ENCODE peak calls at places on chromosome X, in ten cellular contexts. Y is uterus, G is IMR-90, P is spleen, A is A549, K is right lobe of liver, X is upper lobe of left lung, H is body of pancreas, F is K562, T is heart left ventricle. I is an unnamed sample.

GRCh38 chrX:103157511-103158316 is 57.2 kb upstream of the BEX4 start:
- DNase-seq in G (peak; percentile 27), F (peak; percentile 35), X (no peak), A (peak; percentile 23), T (no peak), Y (no peak), K (no peak), P (no peak), H (peak; percentile 17), I (no peak)

GRCh38 chrX:103498786-103499185 is 20.5 kb downstream of the RAB40A start:
- DNase-seq in P (no peak), T (no peak), Y (no peak), A (no peak), X (no peak), H (no peak), F (no peak), K (no peak), G (no peak), I (no peak)

GRCh38 chrX:46597208-46597607 is 23.6 kb downstream of the CHST7 start:
- DNase-seq in F (no peak), G (no peak), X (no peak), H (no peak), A (no peak), Y (no peak), K (no peak), P (no peak), T (no peak), I (no peak)

GRCh38 chrX:10327651-10328050 is 170.9 kb downstream of the CLCN4 start:
- DNase-seq in T (no peak), Y (no peak), X (no peak), H (no peak), G (peak; percentile 5), P (no peak), K (no peak), F (no peak), A (peak; percentile 66), I (no peak)

GRCh38 chrX:47619486-47620302 is at the start of gene SYN1:
- DNase-seq in K (peak; percentile 80), Y (peak; percentile 79), T (peak; percentile 85), X (peak; percentile 95), H (peak; percentile 87), A (peak; percentile 76), P (peak; percentile 93), G (peak; percentile 74), F (peak; percentile 94), I (peak; percentile 51)

GRCh38 chrX:10939384-10939783 is 171.7 kb upstream of the HCCS start:
- DNase-seq in T (no peak), G (peak; percentile 16), F (no peak), A (peak; percentile 4), X (no peak), H (no peak), P (no peak), K (no peak), Y (no peak), I (no peak)

GRCh38 chrX:115372026-115372610 is 82.6 kb downstream of the LUZP4 start:
- DNase-seq in Y (no peak), X (no peak), H (no peak), F (no peak), A (peak; percentile 77), K (no peak), T (no peak), G (peak; percentile 79), P (no peak), I (no peak)

GRCh38 chrX:72467171-72467570 is 105.5 kb downstream of the HDAC8 start:
- DNase-seq in T (no peak), Y (no peak), G (no peak), A (no peak), X (no peak), K (no peak), P (no peak), F (no peak), H (no peak), I (no peak)

GRCh38 chrX:44244008-44244407 is 99.5 kb downstream of the EFHC2 start:
- DNase-seq in Y (no peak), T (no peak), K (no peak), X (no peak), P (no peak), A (peak; percentile 35), F (peak; percentile 13), H (peak; percentile 6), G (peak; percentile 29), I (no peak)

GRCh38 chrX:103730746-103731508 is 20.2 kb downstream of the TMEM31 start:
- DNase-seq in H (peak; percentile 2), A (no peak), X (no peak), G (peak; percentile 86), T (peak; percentile 61), Y (no peak), F (no peak), K (no peak), P (no peak), I (peak; percentile 13)

GRCh38 chrX:53084043-53084570 is 1.9 kb downstream of the TSPYL2 start:
- DNase-seq in K (no peak), G (peak; percentile 36), F (no peak), H (no peak), A (no peak), T (no peak), P (no peak), X (no peak), Y (no peak), I (no peak)

GRCh38 chrX:24380273-24381036 is 20.0 kb downstream of the SUPT20HL1 start:
- DNase-seq in G (no peak), X (no peak), Y (no peak), P (no peak), F (no peak), H (peak; percentile 77), A (no peak), K (no peak), T (no peak), I (peak; percentile 20)

GRCh38 chrX:150582338-150582948 is 14.0 kb downstream of the MTM1 start:
- DNase-seq in F (no peak), G (no peak), H (no peak), P (no peak), X (no peak), K (no peak), T (no peak), Y (no peak), A (no peak), I (no peak)

GRCh38 chrX:10615931-10616780 is 4.2 kb downstream of the MID1 start:
- DNase-seq in T (peak; percentile 35), P (no peak), H (peak; percentile 49), X (no peak), A (peak; percentile 73), K (no peak), F (peak; percentile 25), G (peak; percentile 58), Y (peak; percentile 24), I (peak; percentile 47)

GRCh38 chrX:39855748-39856129 is 242.0 kb downstream of the BCOR start:
- DNase-seq in F (peak; percentile 79), X (no peak), Y (no peak), K (no peak), G (peak; percentile 43), T (no peak), A (peak; percentile 12), P (no peak), H (no peak), I (no peak)

GRCh38 chrX:84197550-84197949 is 9.6 kb upstream of the RPS6KA6 start:
- DNase-seq in P (no peak), T (no peak), A (no peak), Y (no peak), F (no peak), G (no peak), H (no peak), X (no peak), K (no peak), I (no peak)

GRCh38 chrX:114841051-114841450 is 176.4 kb downstream of the IL13RA2 start:
- DNase-seq in A (no peak), X (no peak), F (no peak), P (no peak), Y (no peak), T (no peak), K (no peak), H (no peak), G (peak; percentile 0), I (no peak)

DNA sequence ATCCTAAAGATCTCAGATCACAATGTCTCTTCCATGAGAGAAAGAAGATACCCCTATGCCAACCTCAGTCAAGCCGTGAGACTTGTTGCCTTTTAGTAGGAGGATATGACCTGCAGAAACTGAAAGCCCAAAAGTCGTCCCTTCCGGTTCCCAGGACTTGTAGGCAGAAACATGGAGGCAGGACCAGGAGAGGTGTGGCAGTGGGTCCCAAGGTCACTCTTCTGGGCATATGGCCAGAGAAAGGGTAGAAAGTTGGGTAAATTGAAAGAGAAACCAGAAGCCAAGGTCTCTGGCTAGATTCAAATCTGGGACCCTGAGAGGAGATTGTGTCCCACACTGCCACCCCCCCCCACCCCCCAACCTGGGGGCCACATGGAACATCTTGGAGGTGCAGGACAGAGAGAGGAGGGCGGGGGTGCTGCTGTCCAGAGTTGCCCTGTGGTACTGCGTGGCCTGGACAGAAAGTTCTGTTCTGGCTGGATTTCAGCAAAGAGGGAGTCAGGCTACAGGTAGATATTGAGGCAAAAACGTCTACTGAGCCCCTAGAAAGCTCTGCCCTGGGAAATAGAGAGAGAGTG is 55.4 kb downstream of the DDX3X start:
- DNase-seq in K (peak; percentile 68), A (peak; percentile 34), P (no peak), G (no peak), Y (no peak), H (peak; percentile 32), F (no peak), T (no peak), X (no peak), I (no peak)
- TF ChIP-seq POLR2A in K (peak; percentile 60), A (no peak), P (no peak), G (no peak), Y (no peak), H (no peak), F (no peak), T (no peak), X (no peak), I (no peak)

GRCh38 chrX:82666355-82666754 is 841.7 kb upstream of the POU3F4 start:
- DNase-seq in Y (no peak), T (no peak), H (no peak), F (no peak), G (no peak), A (peak; percentile 3), K (no peak), P (no peak), X (no peak), I (no peak)
- TF ChIP-seq CTCF in Y (no peak), T (no peak), H (no peak), F (no peak), G (no peak), A (no peak), K (no peak), P (no peak), X (no peak), I (no peak)

DNA sequence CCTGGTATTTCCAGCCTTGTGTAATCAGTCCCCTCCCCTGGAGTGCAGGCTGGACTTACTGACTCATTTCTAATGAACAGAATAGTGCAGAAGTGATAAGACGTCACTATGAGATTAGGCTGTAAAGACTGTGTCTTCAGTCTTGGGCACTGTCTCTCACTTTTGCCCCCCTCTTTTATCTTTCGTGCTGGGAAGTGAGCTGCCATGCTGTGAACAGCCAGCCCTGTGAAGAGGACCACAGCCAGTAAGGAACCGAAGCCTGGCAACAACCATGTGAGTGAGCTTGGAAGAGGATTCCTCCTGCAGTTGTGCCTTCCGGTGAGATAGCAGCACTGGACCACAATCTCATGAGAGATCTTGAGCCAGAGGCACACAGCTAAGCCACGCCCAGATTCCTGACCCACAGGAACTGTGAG is 67.5 kb upstream of the GPR34 start:
- DNase-seq in X (no peak), G (peak; percentile 62), F (peak; percentile 33), K (no peak), T (no peak), A (peak; percentile 73), P (no peak), H (no peak), Y (no peak), I (no peak)
- H3K27ac ChIP-seq in X (no peak overlapping the region), G (no peak overlapping the region), F (peak overlapping the region; percentile 58), K (no peak overlapping the region), T (no peak overlapping the region), A (peak overlapping the region; percentile 69), P (no peak overlapping the region), H (no peak overlapping the region), Y (no peak overlapping the region), I (no peak overlapping the region)

GRCh38 chrX:1537031-1537715 is at the start of gene P2RY8:
- DNase-seq in A (peak; percentile 64), H (peak; percentile 85), K (peak; percentile 74), Y (peak; percentile 19), P (peak; percentile 95), F (no peak), X (peak; percentile 87), G (no peak), T (peak; percentile 49), I (peak; percentile 80)
- TF ChIP-seq POLR2A in A (no peak), H (peak; percentile 51), K (no peak), Y (no peak), P (peak; percentile 50), F (no peak), X (no peak), G (no peak), T (no peak), I (no peak)